ENCODE peak calls at places on chromosomes 6 and 20, in nine cellular contexts. Z is PC-3, D is GM23248, H is mammary epithelial cell, A is neural progenitor cell, U is GM23338, I is mesenchymal stem cell, C is HCT116, Q is fibroblast of lung. X is an unnamed sample.

GRCh38 chr20:34364013-34364382 is 925 bp downstream of the ITCH start:
- DNase-seq in Z (peak; percentile 49), D (peak; percentile 83), H (no peak), A (no peak), U (no peak), I (peak; percentile 78), C (no peak), Q (peak; percentile 60), X (peak; percentile 53)

GRCh38 chr6:169968541-169969270 is 217.3 kb downstream of the ERMARD start:
- DNase-seq in Z (peak; percentile 12), D (no peak), H (no peak), A (no peak), U (no peak), I (no peak), C (no peak), Q (no peak), X (no peak)

GRCh38 chr6:11008821-11009220 is 35.3 kb downstream of the ELOVL2 start:
- DNase-seq in Z (no peak), D (peak; percentile 75), H (no peak), A (no peak), U (no peak), I (peak; percentile 74), C (no peak), Q (peak; percentile 52), X (no peak)

GRCh38 chr6:1524040-1524480 is 85.7 kb upstream of the FOXC1 start:
- DNase-seq in Z (no peak), D (peak; percentile 80), H (peak; percentile 64), A (peak; percentile 84), U (peak; percentile 94), I (no peak), C (peak; percentile 70), Q (peak; percentile 57), X (peak; percentile 77)

GRCh38 chr20:13525225-13525940 is 113.3 kb downstream of the TASP1 start:
- DNase-seq in Z (peak; percentile 82), D (peak; percentile 90), H (peak; percentile 92), A (peak; percentile 7), U (no peak), I (peak; percentile 95), C (no peak), Q (peak; percentile 93), X (no peak)

GRCh38 chr20:62552613-62553012 is 76.8 kb upstream of the GATA5 start:
- DNase-seq in Z (no peak), D (no peak), H (no peak), A (no peak), U (no peak), I (no peak), C (no peak), Q (no peak), X (no peak)

GRCh38 chr6:100366419-100366818 is 98.3 kb downstream of the SIM1 start:
- DNase-seq in Z (peak; percentile 54), D (peak; percentile 84), H (peak; percentile 85), A (no peak), U (no peak), I (peak; percentile 40), C (peak; percentile 15), Q (peak; percentile 68), X (peak; percentile 18)

GRCh38 chr6:36504982-36505381 is 42.3 kb downstream of the STK38 start:
- DNase-seq in Z (no peak), D (peak; percentile 75), H (peak; percentile 63), A (no peak), U (no peak), I (no peak), C (no peak), Q (no peak), X (no peak)

GRCh38 chr20:371755-372542 is 8.6 kb upstream of the TRIB3 start:
- DNase-seq in Z (peak; percentile 98), D (peak; percentile 85), H (peak; percentile 50), A (no peak), U (no peak), I (peak; percentile 94), C (peak; percentile 83), Q (peak; percentile 93), X (peak; percentile 89)
- H3K4me1 ChIP-seq in Z (peaks cover 59% of the 10 kb centered on the region), D (peaks cover 14% of the 10 kb centered on the region), H (peaks cover 25% of the 10 kb centered on the region), A (no peaks in the 10 kb centered on the region), U (no peaks in the 10 kb centered on the region), I (peaks cover 14% of the 10 kb centered on the region), C (peaks cover 64% of the 10 kb centered on the region), Q (peaks cover 19% of the 10 kb centered on the region), X (peaks cover 34% of the 10 kb centered on the region)

GRCh38 chr20:57620274-57620990 is at the start of gene ZBP1:
- DNase-seq in Z (no peak), D (no peak), H (no peak), A (no peak), U (no peak), I (no peak), C (no peak), Q (no peak), X (no peak)
- H2AFZ ChIP-seq in Z (no peak within 1 kb of the TSS), D (no peak within 1 kb of the TSS), H (no peak within 1 kb of the TSS), A (no peak within 1 kb of the TSS), U (no peak within 1 kb of the TSS), I (no peak within 1 kb of the TSS), C (no peak within 1 kb of the TSS), Q (no peak within 1 kb of the TSS), X (no peak within 1 kb of the TSS)

DNA sequence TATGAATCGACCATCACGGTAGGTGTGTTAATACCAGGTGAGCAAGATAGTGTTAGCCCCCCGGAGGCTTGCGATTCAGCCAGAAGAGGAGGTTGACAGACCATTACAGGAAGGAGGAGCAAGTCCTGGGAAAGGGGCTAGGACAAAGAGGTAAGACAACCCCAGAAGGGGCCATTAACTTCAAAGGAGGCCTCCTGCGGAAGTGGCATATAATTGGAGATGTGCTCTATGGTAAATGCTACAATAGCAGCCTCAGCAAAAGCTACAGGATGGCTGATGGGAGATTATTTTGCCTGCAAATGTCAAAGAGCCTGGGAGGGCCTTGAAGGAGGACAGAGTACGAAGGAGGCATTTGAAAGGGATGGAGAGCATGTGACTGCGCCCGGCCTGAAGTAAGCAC is 108.6 kb upstream of the CITED2 start:
- DNase-seq in Z (no peak), D (no peak), H (no peak), A (peak; percentile 60), U (peak; percentile 70), I (no peak), C (no peak), Q (no peak), X (no peak)
- H3K4me1 ChIP-seq in Z (no peaks in the 10 kb centered on the region), D (no peaks in the 10 kb centered on the region), H (no peaks in the 10 kb centered on the region), A (peaks cover 55% of the 10 kb centered on the region), U (peaks cover 38% of the 10 kb centered on the region), I (no peaks in the 10 kb centered on the region), C (no peaks in the 10 kb centered on the region), Q (peaks cover 2% of the 10 kb centered on the region), X (no peaks in the 10 kb centered on the region)

GRCh38 chr6:3946779-3947178 is 97.6 kb downstream of the FAM50B start:
- DNase-seq in Z (no peak), D (peak; percentile 75), H (no peak), A (no peak), U (peak; percentile 44), I (no peak), C (no peak), Q (no peak), X (no peak)

GRCh38 chr6:3939559-3939958 is 90.4 kb downstream of the FAM50B start:
- DNase-seq in Z (no peak), D (no peak), H (no peak), A (no peak), U (no peak), I (no peak), C (no peak), Q (no peak), X (no peak)

GRCh38 chr6:3940703-3941102 is 91.5 kb downstream of the FAM50B start:
- DNase-seq in Z (no peak), D (no peak), H (no peak), A (no peak), U (no peak), I (no peak), C (no peak), Q (no peak), X (no peak)

GRCh38 chr6:3939964-3940363 is 90.8 kb downstream of the FAM50B start:
- DNase-seq in Z (no peak), D (no peak), H (no peak), A (no peak), U (no peak), I (peak; percentile 19), C (no peak), Q (peak; percentile 70), X (peak; percentile 63)

GRCh38 chr6:3943373-3943772 is 94.2 kb downstream of the FAM50B start:
- DNase-seq in Z (no peak), D (no peak), H (no peak), A (no peak), U (no peak), I (peak; percentile 51), C (no peak), Q (peak; percentile 97), X (no peak)
- H2AFZ ChIP-seq in Z (no peak overlapping the region), D (no peak overlapping the region), H (no peak overlapping the region), A (no peak overlapping the region), U (no peak overlapping the region), I (no peak overlapping the region), C (no peak overlapping the region), Q (peak overlapping the region; percentile 4), X (no peak overlapping the region)

GRCh38 chr6:30857537-30857936 is 26.8 kb upstream of the DDR1 start:
- DNase-seq in Z (no peak), D (no peak), H (no peak), A (no peak), U (no peak), I (no peak), C (no peak), Q (no peak), X (no peak)
- H3K4me1 ChIP-seq in Z (no peaks in the 10 kb centered on the region), D (no peaks in the 10 kb centered on the region), H (no peaks in the 10 kb centered on the region), A (peaks cover 13% of the 10 kb centered on the region), U (peaks cover 6% of the 10 kb centered on the region), I (peaks cover 14% of the 10 kb centered on the region), C (peaks cover 4% of the 10 kb centered on the region), Q (no peaks in the 10 kb centered on the region), X (peaks cover 20% of the 10 kb centered on the region)

GRCh38 chr6:112050417-112050816 is 3.5 kb upstream of the CCN6 start:
- DNase-seq in Z (no peak), D (no peak), H (no peak), A (no peak), U (no peak), I (no peak), C (no peak), Q (no peak), X (no peak)

GRCh38 chr6:112054001-112054400 is at the start of gene CCN6:
- DNase-seq in Z (no peak), D (no peak), H (peak; percentile 36), A (no peak), U (no peak), I (no peak), C (no peak), Q (no peak), X (no peak)

GRCh38 chr6:112058243-112058642 is 4.3 kb downstream of the CCN6 start:
- DNase-seq in Z (no peak), D (no peak), H (no peak), A (no peak), U (no peak), I (no peak), C (no peak), Q (no peak), X (no peak)

GRCh38 chr6:112058673-112059072 is 4.8 kb downstream of the CCN6 start:
- DNase-seq in Z (no peak), D (no peak), H (no peak), A (no peak), U (no peak), I (peak; percentile 22), C (no peak), Q (no peak), X (no peak)

GRCh38 chr6:112054520-112055160 is 736 bp downstream of the CCN6 start:
- DNase-seq in Z (peak; percentile 6), D (peak; percentile 12), H (peak; percentile 4), A (no peak), U (no peak), I (no peak), C (no peak), Q (no peak), X (peak; percentile 18)
- H2AFZ ChIP-seq in Z (no peak overlapping the region), D (peak overlapping the region; percentile 24), H (peak overlapping the region; percentile 96), A (peak overlapping the region; percentile 20), U (peak overlapping the region; percentile 88), I (no peak overlapping the region), C (no peak overlapping the region), Q (no peak overlapping the region), X (peak overlapping the region; percentile 2)

GRCh38 chr6:158283304-158284005 is 28.8 kb upstream of the TULP4 start:
- DNase-seq in Z (no peak), D (peak; percentile 42), H (peak; percentile 18), A (peak; percentile 70), U (peak; percentile 54), I (peak; percentile 12), C (no peak), Q (peak; percentile 67), X (no peak)
- H3K4me1 ChIP-seq in Z (peaks cover 5% of the 10 kb centered on the region), D (peaks cover 29% of the 10 kb centered on the region), H (peaks cover 22% of the 10 kb centered on the region), A (peaks cover 43% of the 10 kb centered on the region), U (peaks cover 19% of the 10 kb centered on the region), I (peaks cover 7% of the 10 kb centered on the region), C (no peaks in the 10 kb centered on the region), Q (peaks cover 15% of the 10 kb centered on the region), X (peaks cover 31% of the 10 kb centered on the region)